ENCODE peak calls at places on chromosomes 6 and 20, in ten cellular contexts. N, B, R, E, F, G, A, O, H and C are unnamed samples.

GRCh38 chr20:34891166-34892062 is 15.0 kb downstream of the ACSS2 start:
- DNase-seq in N (no peak), B (peak), R (peak), E (peak), F (no peak), G (peak), A (no peak), O (no peak), H (peak), C (no peak)

GRCh38 chr6:32854376-32855178 is 585 bp downstream of the PSMB9 start:
- DNase-seq in N (no peak), B (peak), R (peak), E (no peak), F (no peak), G (peak), A (peak), O (no peak), H (no peak), C (no peak)

GRCh38 chr6:15879372-15880261 is 216.8 kb upstream of the DTNBP1 start:
- DNase-seq in N (no peak), B (peak), R (peak), E (peak), F (peak), G (peak), A (no peak), O (peak), H (no peak), C (no peak)

GRCh38 chr20:40144581-40144980 is 544.5 kb downstream of the MAFB start:
- DNase-seq in N (no peak), B (no peak), R (no peak), E (no peak), F (no peak), G (no peak), A (no peak), O (no peak), H (no peak), C (no peak)

GRCh38 chr6:108169801-108170606 is 4.2 kb downstream of the NR2E1 start:
- DNase-seq in N (no peak), B (peak), R (no peak), E (no peak), F (no peak), G (no peak), A (no peak), O (no peak), H (no peak), C (no peak)

GRCh38 chr6:147116043-147116442 is 88.2 kb upstream of the STXBP5 start:
- DNase-seq in N (no peak), B (no peak), R (no peak), E (no peak), F (no peak), G (no peak), A (no peak), O (no peak), H (no peak), C (no peak)

GRCh38 chr6:113873043-113873667 is 16.0 kb downstream of the MARCKS start:
- DNase-seq in N (no peak), B (no peak), R (no peak), E (no peak), F (no peak), G (no peak), A (peak), O (no peak), H (no peak), C (no peak)

GRCh38 chr20:58039569-58040092 is 188.8 kb downstream of the ANKRD60 start:
- DNase-seq in N (no peak), B (no peak), R (no peak), E (no peak), F (no peak), G (no peak), A (no peak), O (peak), H (no peak), C (peak)

GRCh38 chr6:147970970-147971369 is 371.7 kb upstream of the SASH1 start:
- DNase-seq in N (no peak), B (no peak), R (no peak), E (no peak), F (no peak), G (peak), A (no peak), O (no peak), H (no peak), C (no peak)

GRCh38 chr6:63676412-63677114 is 41.0 kb downstream of the PHF3 start:
- DNase-seq in N (no peak), B (no peak), R (no peak), E (no peak), F (no peak), G (no peak), A (no peak), O (no peak), H (no peak), C (no peak)

GRCh38 chr20:47789081-47789998 is 4.1 kb upstream of the SULF2 start:
- DNase-seq in N (no peak), B (no peak), R (no peak), E (no peak), F (no peak), G (no peak), A (no peak), O (no peak), H (no peak), C (peak)

GRCh38 chr20:19540401-19540800 is 217.7 kb upstream of the RIN2 start:
- DNase-seq in N (no peak), B (no peak), R (no peak), E (no peak), F (no peak), G (no peak), A (no peak), O (no peak), H (no peak), C (no peak)

GRCh38 chr6:18416341-18416679 is 29.2 kb downstream of the RNF144B start:
- DNase-seq in N (no peak), B (no peak), R (no peak), E (no peak), F (no peak), G (no peak), A (no peak), O (no peak), H (no peak), C (no peak)

GRCh38 chr20:10467985-10468845 is 33.1 kb downstream of the SLX4IP start:
- DNase-seq in N (no peak), B (no peak), R (no peak), E (peak), F (no peak), G (no peak), A (no peak), O (no peak), H (peak), C (no peak)

GRCh38 chr6:43016166-43016915 is 2.3 kb downstream of the KLHDC3 start:
- DNase-seq in N (no peak), B (no peak), R (no peak), E (no peak), F (no peak), G (no peak), A (no peak), O (no peak), H (no peak), C (no peak)

GRCh38 chr20:44683263-44684046 is 31.7 kb upstream of the CCN5 start:
- DNase-seq in N (peak), B (peak), R (peak), E (no peak), F (no peak), G (peak), A (peak), O (peak), H (no peak), C (peak)

GRCh38 chr6:166045173-166045957 is 122.3 kb downstream of the TBXT start:
- DNase-seq in N (no peak), B (no peak), R (no peak), E (no peak), F (no peak), G (peak), A (no peak), O (no peak), H (no peak), C (no peak)

GRCh38 chr6:83199865-83200230 is 6.7 kb downstream of the RWDD2A start:
- DNase-seq in N (no peak), B (no peak), R (peak), E (peak), F (no peak), G (peak), A (no peak), O (no peak), H (peak), C (no peak)

GRCh38 chr20:47810116-47810672 is 24.9 kb upstream of the SULF2 start:
- DNase-seq in N (no peak), B (no peak), R (no peak), E (no peak), F (no peak), G (peak), A (no peak), O (no peak), H (no peak), C (no peak)

GRCh38 chr6:39091163-39091562 is 23.8 kb downstream of the SAYSD1 start:
- DNase-seq in N (no peak), B (no peak), R (peak), E (no peak), F (no peak), G (peak), A (no peak), O (no peak), H (no peak), C (no peak)

GRCh38 chr6:137680678-137681346 is 186.2 kb upstream of the TNFAIP3 start:
- DNase-seq in N (no peak), B (no peak), R (no peak), E (no peak), F (no peak), G (peak), A (peak), O (no peak), H (no peak), C (no peak)

GRCh38 chr6:13404892-13405254 is 76.5 kb upstream of the TBC1D7 start:
- DNase-seq in N (no peak), B (no peak), R (no peak), E (no peak), F (no peak), G (no peak), A (no peak), O (no peak), H (no peak), C (no peak)

GRCh38 chr6:75922226-75922625 is 150.2 kb downstream of the IMPG1 start:
- DNase-seq in N (no peak), B (no peak), R (peak), E (peak), F (no peak), G (peak), A (no peak), O (no peak), H (peak), C (no peak)

GRCh38 chr6:159953091-159953581 is 15.7 kb upstream of the IGF2R start:
- DNase-seq in N (no peak), B (no peak), R (no peak), E (peak), F (no peak), G (peak), A (no peak), O (no peak), H (peak), C (no peak)

GRCh38 chr6:56752534-56752933 is 109.8 kb upstream of the DST start:
- DNase-seq in N (no peak), B (no peak), R (no peak), E (no peak), F (no peak), G (no peak), A (no peak), O (no peak), H (no peak), C (no peak)

GRCh38 chr6:7805088-7805756 is 79.3 kb downstream of the BMP6 start:
- DNase-seq in N (no peak), B (no peak), R (no peak), E (no peak), F (no peak), G (no peak), A (no peak), O (no peak), H (no peak), C (no peak)

GRCh38 chr6:151493495-151494234 is at the start of gene CCDC170:
- DNase-seq in N (peak), B (peak), R (no peak), E (no peak), F (no peak), G (no peak), A (peak), O (no peak), H (no peak), C (peak)

GRCh38 chr6:116508527-116508926 is 2.9 kb upstream of the CALHM5 start:
- DNase-seq in N (no peak), B (no peak), R (no peak), E (no peak), F (no peak), G (no peak), A (no peak), O (no peak), H (no peak), C (no peak)

GRCh38 chr20:51749674-51750036 is 18.5 kb downstream of the ATP9A start:
- DNase-seq in N (no peak), B (no peak), R (peak), E (peak), F (no peak), G (peak), A (no peak), O (no peak), H (peak), C (no peak)

GRCh38 chr6:71107935-71108420 is 151.1 kb upstream of the B3GAT2 start:
- DNase-seq in N (no peak), B (no peak), R (peak), E (peak), F (no peak), G (peak), A (no peak), O (no peak), H (peak), C (no peak)

GRCh38 chr6:107679457-107679856 is 144.7 kb downstream of the SCML4 start:
- DNase-seq in N (no peak), B (no peak), R (no peak), E (peak), F (no peak), G (no peak), A (no peak), O (no peak), H (no peak), C (no peak)

GRCh38 chr6:158911746-158912158 is 88.2 kb downstream of the RSPH3 start:
- DNase-seq in N (no peak), B (no peak), R (no peak), E (no peak), F (no peak), G (no peak), A (no peak), O (peak), H (no peak), C (no peak)

GRCh38 chr20:62822788-62823651 is 6.2 kb downstream of the COL9A3 start:
- DNase-seq in N (peak), B (peak), R (peak), E (no peak), F (no peak), G (peak), A (peak), O (no peak), H (no peak), C (no peak)

GRCh38 chr6:61134028-61134427 is 1152.0 kb downstream of the KHDRBS2 start:
- DNase-seq in N (no peak), B (no peak), R (no peak), E (no peak), F (no peak), G (no peak), A (no peak), O (no peak), H (no peak), C (no peak)

GRCh38 chr6:116363759-116364158 is 7.0 kb upstream of the DSE start:
- DNase-seq in N (no peak), B (no peak), R (no peak), E (no peak), F (no peak), G (peak), A (no peak), O (no peak), H (peak), C (no peak)

GRCh38 chr6:10478187-10479040 is 42.7 kb upstream of the GCNT2 start:
- DNase-seq in N (peak), B (peak), R (peak), E (peak), F (no peak), G (peak), A (peak), O (no peak), H (peak), C (peak)

GRCh38 chr20:54199721-54200176 is 8.1 kb upstream of the PFDN4 start:
- DNase-seq in N (peak), B (peak), R (peak), E (peak), F (peak), G (peak), A (peak), O (peak), H (peak), C (peak)
- TF ChIP-seq CTCF in N (peak), B (peak), R (peak), E (peak), F (peak), G (peak), A (peak), O (peak), H (peak), C (peak)

DNA sequence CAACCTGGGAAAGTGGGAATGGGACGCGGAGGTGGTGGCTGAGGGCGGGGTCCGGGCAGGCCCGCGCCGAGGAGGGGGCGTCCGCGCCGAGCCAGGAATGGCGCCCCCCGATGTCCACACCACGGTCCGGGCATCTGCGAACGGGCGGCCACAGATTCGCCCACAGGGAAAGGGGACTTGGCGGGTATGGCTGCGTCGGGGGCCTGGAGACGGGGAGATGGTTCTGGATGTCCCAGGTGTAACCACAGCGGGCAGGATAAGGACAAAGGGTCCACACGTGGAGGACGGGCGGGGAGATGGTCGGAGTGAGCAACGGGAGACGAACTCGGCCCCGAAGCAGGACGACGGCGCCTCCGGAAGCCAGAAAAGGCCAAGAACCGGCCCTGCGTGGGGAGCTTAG is 124.6 kb downstream of the WDR27 start:
- DNase-seq in N (no peak), B (no peak), R (no peak), E (no peak), F (no peak), G (no peak), A (no peak), O (no peak), H (no peak), C (no peak)
- TF ChIP-seq CTCF in N (no peak), B (no peak), R (no peak), E (no peak), F (no peak), G (no peak), A (no peak), O (no peak), H (no peak), C (no peak)

GRCh38 chr6:14863896-14864850 is 381.7 kb upstream of the JARID2 start:
- DNase-seq in N (no peak), B (no peak), R (no peak), E (no peak), F (no peak), G (no peak), A (no peak), O (no peak), H (no peak), C (no peak)
- TF ChIP-seq CTCF in N (no peak), B (no peak), R (no peak), E (no peak), F (no peak), G (no peak), A (no peak), O (no peak), H (no peak), C (peak)

GRCh38 chr6:85579581-85579980 is 14.1 kb downstream of the SNX14 start:
- DNase-seq in N (no peak), B (no peak), R (no peak), E (no peak), F (no peak), G (no peak), A (no peak), O (no peak), H (no peak), C (no peak)
- TF ChIP-seq CTCF in N (no peak), B (no peak), R (no peak), E (no peak), F (no peak), G (no peak), A (no peak), O (no peak), H (no peak), C (no peak)

DNA sequence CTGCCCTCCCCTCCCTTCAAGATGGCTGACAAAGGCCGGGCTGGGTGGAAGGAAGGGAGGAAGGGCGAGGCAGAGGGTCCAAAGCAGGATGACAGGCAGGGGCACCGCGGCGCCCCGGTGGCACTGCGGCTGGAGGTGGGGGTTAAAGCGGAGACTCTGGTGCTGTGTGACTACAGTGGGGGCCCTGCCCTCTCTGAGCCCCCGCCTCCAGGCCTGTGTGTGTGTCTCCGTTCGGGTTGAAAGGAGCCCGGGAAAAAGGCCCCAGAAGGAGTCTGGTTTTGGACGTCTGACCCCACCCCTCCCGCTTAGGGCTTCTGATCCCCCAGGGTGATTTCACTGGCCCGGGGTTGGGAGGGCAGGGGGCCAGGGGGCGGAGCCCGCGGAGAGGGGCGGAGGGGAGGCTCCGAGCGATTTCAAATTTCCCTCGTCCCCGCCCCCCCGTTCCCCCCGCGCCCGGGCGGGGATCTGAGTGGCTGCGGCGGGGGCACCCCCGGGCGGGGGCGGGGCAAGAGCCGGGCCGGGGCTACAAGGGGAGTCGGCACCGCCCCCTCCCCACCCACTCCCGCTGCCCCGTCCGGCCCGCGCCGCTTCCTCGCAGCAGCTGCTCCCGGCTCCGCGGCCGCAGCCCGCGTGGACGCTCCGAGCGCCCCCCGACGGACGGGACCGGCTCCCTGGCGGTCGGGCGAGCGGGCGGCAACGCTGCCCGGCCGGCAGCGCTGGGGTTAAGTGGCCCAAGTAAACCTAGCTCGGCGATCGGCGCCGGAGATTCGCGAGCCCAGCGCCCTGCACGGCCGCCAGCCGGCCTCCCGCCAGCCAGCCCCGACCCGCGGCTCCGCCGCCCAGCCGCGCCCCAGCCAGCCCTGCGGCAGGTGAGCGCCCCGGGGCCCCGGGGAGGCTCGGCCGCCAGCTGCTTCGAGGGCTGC is at the start of gene DNMT3B:
- DNase-seq in N (peak), B (peak), R (peak), E (peak), F (no peak), G (peak), A (peak), O (peak), H (peak), C (peak)
- TF ChIP-seq CTCF in N (peak), B (peak), R (no peak), E (no peak), F (no peak), G (peak), A (peak), O (no peak), H (peak), C (peak)

DNA sequence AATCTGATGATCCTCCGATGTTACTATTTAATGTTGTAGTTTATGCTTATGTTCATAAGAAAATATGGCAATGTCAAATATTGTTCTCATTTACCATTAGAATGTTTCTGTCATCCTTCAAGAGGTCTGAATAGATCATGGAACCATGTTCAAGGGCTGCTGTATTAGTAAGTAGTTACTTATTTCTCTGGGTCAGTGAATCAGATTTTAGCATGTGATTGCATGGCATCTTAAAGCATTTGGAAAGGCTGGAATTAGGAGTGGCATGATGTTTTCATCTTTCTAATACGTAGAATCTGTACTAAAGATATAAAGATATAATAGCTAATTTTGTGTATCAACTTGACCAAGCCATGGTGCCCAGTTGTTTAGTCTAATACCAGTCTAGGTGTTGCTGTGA is 40.5 kb upstream of the NKX2-4 start:
- DNase-seq in N (no peak), B (no peak), R (no peak), E (no peak), F (no peak), G (no peak), A (no peak), O (no peak), H (no peak), C (no peak)
- TF ChIP-seq CTCF in N (no peak), B (no peak), R (no peak), E (no peak), F (no peak), G (no peak), A (no peak), O (no peak), H (no peak), C (no peak)

GRCh38 chr6:31476515-31477139 is 21.3 kb upstream of the MICB start:
- DNase-seq in N (no peak), B (no peak), R (no peak), E (no peak), F (no peak), G (no peak), A (no peak), O (no peak), H (no peak), C (no peak)
- TF ChIP-seq CTCF in N (no peak), B (peak), R (no peak), E (no peak), F (no peak), G (no peak), A (no peak), O (no peak), H (peak), C (no peak)

DNA sequence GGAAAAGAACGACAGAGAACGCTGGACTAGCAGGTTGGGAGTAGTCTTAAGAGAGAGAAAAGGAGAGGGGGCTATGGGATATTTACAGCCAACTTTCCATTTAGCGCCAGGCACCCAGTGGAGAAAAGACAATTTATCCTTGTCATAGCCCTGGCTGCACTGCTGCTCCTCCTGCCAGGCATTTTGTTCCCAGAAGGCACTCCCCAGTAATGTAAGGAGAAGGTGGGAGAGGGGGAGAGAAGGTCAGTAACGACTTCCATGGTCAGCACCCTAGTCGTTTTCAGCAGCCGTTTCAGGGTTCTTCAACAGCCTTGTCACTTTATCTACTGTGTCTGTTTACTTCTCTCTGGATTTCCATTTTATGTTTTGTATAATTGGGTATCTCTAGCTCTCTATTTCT is 159.0 kb downstream of the TRMT11 start:
- DNase-seq in N (no peak), B (no peak), R (no peak), E (no peak), F (no peak), G (no peak), A (no peak), O (no peak), H (no peak), C (no peak)
- TF ChIP-seq CTCF in N (no peak), B (no peak), R (no peak), E (no peak), F (no peak), G (no peak), A (no peak), O (no peak), H (no peak), C (no peak)